ENCODE peak calls at places on chromosomes 6 and 20, in seven cellular contexts. One of them, this sample, is unnamed. For H3K4me1, the result is how much of the 10 kb centered on the place peaks cover.

GRCh38 chr6:92469429-92469828 is 949.9 kb downstream of the EPHA7 start:
- DNase-seq in thyroid gland: no peak
- DNase-seq in endodermal cell: no peak
- DNase-seq in PC-9: no peak
- DNase-seq in mesenchymal stem cell: no peak
- DNase-seq in colonic mucosa: no peak
- DNase-seq in CD4-positive, CD25-positive, alpha-beta regulatory T cell: no peak
- DNase-seq in this sample: no peak

GRCh38 chr6:113642714-113643442 is 214.3 kb upstream of the MARCKS start:
- DNase-seq in thyroid gland: peak
- DNase-seq in endodermal cell: no peak
- DNase-seq in PC-9: no peak
- DNase-seq in mesenchymal stem cell: no peak
- DNase-seq in colonic mucosa: peak
- DNase-seq in CD4-positive, CD25-positive, alpha-beta regulatory T cell: no peak
- DNase-seq in this sample: no peak

GRCh38 chr6:102549221-102549874 is 1155.8 kb downstream of the GRIK2 start:
- DNase-seq in thyroid gland: no peak
- DNase-seq in endodermal cell: no peak
- DNase-seq in PC-9: no peak
- DNase-seq in mesenchymal stem cell: no peak
- DNase-seq in colonic mucosa: no peak
- DNase-seq in CD4-positive, CD25-positive, alpha-beta regulatory T cell: no peak
- DNase-seq in this sample: no peak

GRCh38 chr20:59743767-59744485 is 139.6 kb downstream of the PHACTR3 start:
- DNase-seq in thyroid gland: no peak
- DNase-seq in endodermal cell: peak
- DNase-seq in PC-9: peak
- DNase-seq in mesenchymal stem cell: no peak
- DNase-seq in colonic mucosa: peak
- DNase-seq in CD4-positive, CD25-positive, alpha-beta regulatory T cell: no peak
- DNase-seq in this sample: peak

GRCh38 chr20:672975-673604 is 2.5 kb downstream of the SCRT2 start:
- DNase-seq in thyroid gland: no peak
- DNase-seq in endodermal cell: peak
- DNase-seq in PC-9: no peak
- DNase-seq in mesenchymal stem cell: no peak
- DNase-seq in colonic mucosa: no peak
- DNase-seq in CD4-positive, CD25-positive, alpha-beta regulatory T cell: no peak
- DNase-seq in this sample: no peak

GRCh38 chr6:24926192-24926591 is 9.6 kb downstream of the RIPOR2 start:
- DNase-seq in thyroid gland: no peak
- DNase-seq in endodermal cell: no peak
- DNase-seq in PC-9: no peak
- DNase-seq in mesenchymal stem cell: no peak
- DNase-seq in colonic mucosa: no peak
- DNase-seq in CD4-positive, CD25-positive, alpha-beta regulatory T cell: no peak
- DNase-seq in this sample: no peak

GRCh38 chr6:170344631-170345576 is 38.3 kb downstream of the FAM120B start:
- DNase-seq in thyroid gland: no peak
- DNase-seq in endodermal cell: peak
- DNase-seq in PC-9: peak
- DNase-seq in mesenchymal stem cell: peak
- DNase-seq in colonic mucosa: no peak
- DNase-seq in CD4-positive, CD25-positive, alpha-beta regulatory T cell: no peak
- DNase-seq in this sample: no peak

GRCh38 chr20:443223-443793 is 19.0 kb downstream of the TBC1D20 start:
- DNase-seq in thyroid gland: no peak
- DNase-seq in endodermal cell: no peak
- DNase-seq in PC-9: no peak
- DNase-seq in mesenchymal stem cell: no peak
- DNase-seq in colonic mucosa: no peak
- DNase-seq in CD4-positive, CD25-positive, alpha-beta regulatory T cell: no peak
- DNase-seq in this sample: no peak

GRCh38 chr6:123925360-123925759 is 121.7 kb downstream of the NKAIN2 start:
- DNase-seq in thyroid gland: no peak
- DNase-seq in endodermal cell: no peak
- DNase-seq in PC-9: no peak
- DNase-seq in mesenchymal stem cell: no peak
- DNase-seq in colonic mucosa: no peak
- DNase-seq in CD4-positive, CD25-positive, alpha-beta regulatory T cell: no peak
- DNase-seq in this sample: no peak

GRCh38 chr6:63478751-63479150 is 93.5 kb upstream of the LOC128125822 start:
- DNase-seq in thyroid gland: no peak
- DNase-seq in endodermal cell: no peak
- DNase-seq in PC-9: no peak
- DNase-seq in mesenchymal stem cell: no peak
- DNase-seq in colonic mucosa: no peak
- DNase-seq in CD4-positive, CD25-positive, alpha-beta regulatory T cell: no peak
- DNase-seq in this sample: no peak

GRCh38 chr6:49464691-49465090 is 1.5 kb downstream of the CENPQ start:
- DNase-seq in thyroid gland: no peak
- DNase-seq in endodermal cell: no peak
- DNase-seq in PC-9: no peak
- DNase-seq in mesenchymal stem cell: no peak
- DNase-seq in colonic mucosa: no peak
- DNase-seq in CD4-positive, CD25-positive, alpha-beta regulatory T cell: no peak
- DNase-seq in this sample: no peak
- H3K4me3 ChIP-seq in thyroid gland: no peak
- H3K4me3 ChIP-seq in endodermal cell: peak
- H3K4me3 ChIP-seq in PC-9: peak
- H3K4me3 ChIP-seq in mesenchymal stem cell: no peak
- H3K4me3 ChIP-seq in colonic mucosa: no peak
- H3K4me3 ChIP-seq in CD4-positive, CD25-positive, alpha-beta regulatory T cell: peak
- H3K4me3 ChIP-seq in this sample: peak

DNA sequence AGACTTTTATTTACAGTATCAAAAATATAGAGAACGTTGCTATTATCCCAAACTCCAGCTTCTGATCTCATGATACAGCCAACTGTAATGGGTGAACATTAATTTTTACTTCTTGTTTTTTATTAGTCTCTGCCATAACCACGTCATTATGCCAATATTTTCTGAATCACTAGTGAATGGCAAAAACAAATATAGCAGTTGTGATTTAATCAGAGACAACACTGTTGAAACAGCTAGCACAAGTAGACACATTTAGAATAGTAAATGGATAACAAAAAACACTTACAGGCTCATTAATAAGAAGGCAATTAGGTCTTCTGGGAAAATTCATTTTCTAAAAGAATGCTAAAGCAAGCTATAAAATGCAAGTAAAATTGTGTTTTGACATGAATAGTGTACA is 8.1 kb downstream of the PTPRK start:
- DNase-seq in thyroid gland: no peak
- DNase-seq in endodermal cell: no peak
- DNase-seq in PC-9: no peak
- DNase-seq in mesenchymal stem cell: no peak
- DNase-seq in colonic mucosa: no peak
- DNase-seq in CD4-positive, CD25-positive, alpha-beta regulatory T cell: no peak
- DNase-seq in this sample: no peak
- H3K4me1 ChIP-seq in thyroid gland: under half
- H3K4me1 ChIP-seq in endodermal cell: under half
- H3K4me1 ChIP-seq in PC-9: half or more
- H3K4me1 ChIP-seq in mesenchymal stem cell: under half
- H3K4me1 ChIP-seq in colonic mucosa: under half
- H3K4me1 ChIP-seq in CD4-positive, CD25-positive, alpha-beta regulatory T cell: under half
- H3K4me1 ChIP-seq in this sample: under half

GRCh38 chr6:37176268-37177082 is 6.5 kb downstream of the PIM1 start:
- DNase-seq in thyroid gland: no peak
- DNase-seq in endodermal cell: peak
- DNase-seq in PC-9: no peak
- DNase-seq in mesenchymal stem cell: no peak
- DNase-seq in colonic mucosa: no peak
- DNase-seq in CD4-positive, CD25-positive, alpha-beta regulatory T cell: no peak
- DNase-seq in this sample: no peak
- H3K4me3 ChIP-seq in thyroid gland: no peak
- H3K4me3 ChIP-seq in endodermal cell: no peak
- H3K4me3 ChIP-seq in PC-9: no peak
- H3K4me3 ChIP-seq in mesenchymal stem cell: no peak
- H3K4me3 ChIP-seq in colonic mucosa: no peak
- H3K4me3 ChIP-seq in CD4-positive, CD25-positive, alpha-beta regulatory T cell: no peak
- H3K4me3 ChIP-seq in this sample: no peak

GRCh38 chr20:1816384-1817381 is 78.5 kb upstream of the SIRPA start:
- DNase-seq in thyroid gland: no peak
- DNase-seq in endodermal cell: peak
- DNase-seq in PC-9: no peak
- DNase-seq in mesenchymal stem cell: peak
- DNase-seq in colonic mucosa: no peak
- DNase-seq in CD4-positive, CD25-positive, alpha-beta regulatory T cell: no peak
- DNase-seq in this sample: peak
- H3K4me1 ChIP-seq in thyroid gland: under half
- H3K4me1 ChIP-seq in endodermal cell: under half
- H3K4me1 ChIP-seq in PC-9: under half
- H3K4me1 ChIP-seq in mesenchymal stem cell: under half
- H3K4me1 ChIP-seq in colonic mucosa: under half
- H3K4me1 ChIP-seq in CD4-positive, CD25-positive, alpha-beta regulatory T cell: under half
- H3K4me1 ChIP-seq in this sample: under half

GRCh38 chr20:3473324-3473723 is 2.5 kb downstream of the ATRN start:
- DNase-seq in thyroid gland: no peak
- DNase-seq in endodermal cell: no peak
- DNase-seq in PC-9: no peak
- DNase-seq in mesenchymal stem cell: no peak
- DNase-seq in colonic mucosa: no peak
- DNase-seq in CD4-positive, CD25-positive, alpha-beta regulatory T cell: no peak
- DNase-seq in this sample: no peak
- H3K4me3 ChIP-seq in thyroid gland: no peak
- H3K4me3 ChIP-seq in endodermal cell: no peak
- H3K4me3 ChIP-seq in PC-9: no peak
- H3K4me3 ChIP-seq in mesenchymal stem cell: peak
- H3K4me3 ChIP-seq in colonic mucosa: no peak
- H3K4me3 ChIP-seq in CD4-positive, CD25-positive, alpha-beta regulatory T cell: peak
- H3K4me3 ChIP-seq in this sample: no peak

This sample was measured in Karpas-422.